ENCODE peak calls at places on chromosomes 11 and 22, in four cellular contexts. One of them, this sample, is unnamed.

GRCh38 chr22:23847310-23847920 is 8.6 kb upstream of the DERL3 start:
- DNase-seq in anterior cingulate cortex: no peak
- DNase-seq in A673: no peak
- DNase-seq in HTR-8/SVneo: no peak
- DNase-seq in this sample: no peak

GRCh38 chr22:22666307-22667091 is 22.1 kb downstream of the GGTLC2 start:
- DNase-seq in anterior cingulate cortex: no peak
- DNase-seq in HTR-8/SVneo: no peak
- DNase-seq in A673: peak
- DNase-seq in this sample: peak

GRCh38 chr22:45896153-45896951 is 80.6 kb downstream of the WNT7B start:
- DNase-seq in HTR-8/SVneo: no peak
- DNase-seq in anterior cingulate cortex: no peak
- DNase-seq in A673: no peak
- DNase-seq in this sample: no peak

GRCh38 chr22:24142831-24143230 is 38.5 kb upstream of the SUSD2 start:
- DNase-seq in anterior cingulate cortex: no peak
- DNase-seq in A673: no peak
- DNase-seq in HTR-8/SVneo: no peak
- DNase-seq in this sample: no peak

GRCh38 chr11:75946531-75947530 is 131.8 kb downstream of the UVRAG start:
- DNase-seq in HTR-8/SVneo: no peak
- DNase-seq in anterior cingulate cortex: no peak
- DNase-seq in A673: peak
- DNase-seq in this sample: peak

GRCh38 chr11:2943711-2944118 is 14.5 kb upstream of the PHLDA2 start:
- DNase-seq in anterior cingulate cortex: no peak
- DNase-seq in HTR-8/SVneo: no peak
- DNase-seq in A673: no peak
- DNase-seq in this sample: peak

GRCh38 chr11:72439455-72439854 is 5.1 kb upstream of the CLPB start:
- DNase-seq in HTR-8/SVneo: no peak
- DNase-seq in A673: no peak
- DNase-seq in anterior cingulate cortex: no peak
- DNase-seq in this sample: no peak

GRCh38 chr22:36930041-36930935 is 16.9 kb downstream of the CSF2RB start:
- DNase-seq in anterior cingulate cortex: no peak
- DNase-seq in A673: no peak
- DNase-seq in HTR-8/SVneo: no peak
- DNase-seq in this sample: no peak

GRCh38 chr22:28943501-28943879 is 60.1 kb downstream of the ZNRF3 start:
- DNase-seq in anterior cingulate cortex: no peak
- DNase-seq in HTR-8/SVneo: no peak
- DNase-seq in A673: peak
- DNase-seq in this sample: peak

GRCh38 chr22:32050678-32051515 is 7.8 kb downstream of the SLC5A1 start:
- DNase-seq in anterior cingulate cortex: no peak
- DNase-seq in HTR-8/SVneo: peak
- DNase-seq in A673: peak
- DNase-seq in this sample: no peak

GRCh38 chr11:65426839-65427690 is 4.5 kb downstream of the NEAT1 start:
- DNase-seq in HTR-8/SVneo: no peak
- DNase-seq in anterior cingulate cortex: no peak
- DNase-seq in A673: no peak
- DNase-seq in this sample: no peak

GRCh38 chr11:134488913-134489312 is 76.9 kb upstream of the B3GAT1 start:
- DNase-seq in anterior cingulate cortex: no peak
- DNase-seq in HTR-8/SVneo: no peak
- DNase-seq in A673: no peak
- DNase-seq in this sample: no peak

GRCh38 chr11:36729765-36730164 is 131.7 kb upstream of the RAG2 start:
- DNase-seq in A673: peak
- DNase-seq in anterior cingulate cortex: no peak
- DNase-seq in HTR-8/SVneo: no peak
- DNase-seq in this sample: peak

GRCh38 chr11:123144707-123145106 is 50.3 kb downstream of the CLMP start:
- DNase-seq in A673: no peak
- DNase-seq in HTR-8/SVneo: no peak
- DNase-seq in anterior cingulate cortex: no peak
- DNase-seq in this sample: no peak

This sample was measured in NCI-H82.